ENCODE peak calls at places on chromosomes 2 and 18, in six cellular contexts. V, T, M, N, R and Y are unnamed samples.

GRCh38 chr18:76350134-76351025 is 144.7 kb downstream of the ZNF516 start:
- DNase-seq in V (peak), T (no peak), M (no peak), N (no peak), R (no peak), Y (no peak)

GRCh38 chr2:201883559-201883958 is 77.2 kb downstream of the CDK15 start:
- DNase-seq in V (peak), T (no peak), M (no peak), N (no peak), R (peak), Y (no peak)

GRCh38 chr2:96788393-96789244 is 27.4 kb upstream of the CNNM3 start:
- DNase-seq in V (peak), T (no peak), M (no peak), N (peak), R (peak), Y (no peak)

GRCh38 chr2:216115224-216115582 is 6.1 kb downstream of the XRCC5 start:
- DNase-seq in V (no peak), T (no peak), M (no peak), N (no peak), R (no peak), Y (no peak)

GRCh38 chr2:68768951-68769350 is 34.3 kb downstream of the ARHGAP25 start:
- DNase-seq in V (no peak), T (no peak), M (no peak), N (no peak), R (no peak), Y (no peak)

GRCh38 chr2:46230115-46230571 is 67.1 kb upstream of the EPAS1 start:
- DNase-seq in V (no peak), T (peak), M (no peak), N (no peak), R (no peak), Y (no peak)

GRCh38 chr2:144143294-144144092 is 376.4 kb downstream of the ZEB2 start:
- DNase-seq in V (no peak), T (no peak), M (no peak), N (no peak), R (no peak), Y (no peak)

GRCh38 chr2:180507028-180507427 is 473.4 kb upstream of the UBE2E3 start:
- DNase-seq in V (no peak), T (no peak), M (no peak), N (no peak), R (no peak), Y (no peak)

GRCh38 chr2:33363599-33364300 is 112.7 kb upstream of the RASGRP3 start:
- DNase-seq in V (no peak), T (no peak), M (no peak), N (no peak), R (no peak), Y (no peak)

GRCh38 chr2:191499874-191500565 is 177.9 kb upstream of the NABP1 start:
- DNase-seq in V (no peak), T (no peak), M (no peak), N (no peak), R (peak), Y (no peak)

GRCh38 chr18:40524881-40525280 is 1430.2 kb upstream of the PIK3C3 start:
- DNase-seq in V (no peak), T (no peak), M (no peak), N (no peak), R (no peak), Y (no peak)

GRCh38 chr18:70384181-70384790 is 95.4 kb downstream of the SOCS6 start:
- DNase-seq in V (no peak), T (no peak), M (no peak), N (no peak), R (no peak), Y (no peak)
- H3K4me3 ChIP-seq in V (no peak), T (no peak), M (no peak), N (no peak), R (no peak), Y (no peak)

GRCh38 chr2:118430510-118431187 is 342.4 kb downstream of the INSIG2 start:
- DNase-seq in V (no peak), T (no peak), M (no peak), N (no peak), R (no peak), Y (no peak)

GRCh38 chr2:118433566-118433965 is 345.3 kb downstream of the INSIG2 start:
- DNase-seq in V (no peak), T (no peak), M (no peak), N (no peak), R (no peak), Y (no peak)

GRCh38 chr2:118431997-118432396 is 343.7 kb downstream of the INSIG2 start:
- DNase-seq in V (no peak), T (no peak), M (no peak), N (no peak), R (no peak), Y (no peak)

GRCh38 chr2:118431586-118431985 is 343.3 kb downstream of the INSIG2 start:
- DNase-seq in V (no peak), T (no peak), M (no peak), N (no peak), R (no peak), Y (no peak)

DNA sequence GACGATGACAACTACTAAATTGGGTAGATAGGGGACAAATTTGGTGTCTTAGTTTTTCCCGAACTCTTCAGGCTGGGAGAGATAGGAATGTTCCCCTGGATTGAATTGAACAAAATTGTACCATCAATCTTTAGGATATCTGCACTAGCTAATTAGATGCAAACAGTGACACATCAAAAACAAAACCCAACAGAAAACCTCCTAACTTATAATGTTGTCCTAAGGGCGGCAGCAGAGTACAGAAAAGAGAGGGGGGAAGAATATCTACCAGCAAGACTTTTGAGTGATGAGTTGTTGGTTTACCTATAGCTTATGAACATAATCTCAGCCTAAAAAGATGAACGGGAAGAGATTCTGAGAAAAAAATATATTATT is 342.9 kb downstream of the INSIG2 start:
- DNase-seq in V (no peak), T (no peak), M (no peak), N (no peak), R (peak), Y (no peak)
- TF ChIP-seq CTCF in V (no peak), T (no peak), M (no peak), N (no peak), R (peak), Y (no peak)

GRCh38 chr18:23932385-23933067 is 82.0 kb upstream of the TTC39C start:
- DNase-seq in V (no peak), T (no peak), M (no peak), N (no peak), R (no peak), Y (no peak)
- H3K4me3 ChIP-seq in V (no peak), T (no peak), M (no peak), N (no peak), R (no peak), Y (no peak)

GRCh38 chr2:108219688-108220087 is 20.1 kb upstream of the SULT1C3 start:
- DNase-seq in V (no peak), T (no peak), M (no peak), N (no peak), R (no peak), Y (no peak)

GRCh38 chr2:108217211-108217610 is 22.6 kb upstream of the SULT1C3 start:
- DNase-seq in V (no peak), T (no peak), M (no peak), N (no peak), R (no peak), Y (no peak)

GRCh38 chr2:108212671-108213070 is 27.1 kb upstream of the SULT1C3 start:
- DNase-seq in V (no peak), T (no peak), M (no peak), N (no peak), R (no peak), Y (no peak)

GRCh38 chr2:108220191-108220590 is 19.6 kb upstream of the SULT1C3 start:
- DNase-seq in V (no peak), T (no peak), M (no peak), N (no peak), R (no peak), Y (no peak)

DNA sequence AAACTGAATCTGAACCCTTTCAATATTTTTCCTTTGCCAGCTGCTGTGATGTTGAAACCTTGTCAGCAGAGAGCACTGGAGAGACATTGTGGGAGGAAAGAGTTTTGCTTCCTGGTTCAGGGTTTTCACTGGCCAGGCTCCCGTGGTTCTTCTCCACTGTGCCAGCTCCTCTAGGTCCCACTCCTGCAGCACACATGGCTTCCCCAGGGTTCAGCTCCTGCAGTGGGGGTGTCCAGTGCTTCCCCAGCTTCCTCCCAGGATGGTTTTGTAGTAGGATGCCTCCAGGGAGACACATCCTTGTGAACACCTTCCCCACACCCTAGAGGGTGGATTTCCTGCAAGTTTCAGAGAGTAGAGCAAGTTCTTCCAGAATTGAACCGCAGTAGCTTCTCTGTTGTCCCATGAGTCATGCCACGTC is 24.0 kb upstream of the SULT1C3 start:
- DNase-seq in V (no peak), T (no peak), M (no peak), N (peak), R (peak), Y (no peak)
- TF ChIP-seq CTCF in V (peak), T (no peak), M (peak), N (no peak), R (peak), Y (peak)

GRCh38 chr2:196260546-196260945 is 89.2 kb upstream of the STK17B start:
- DNase-seq in V (no peak), T (no peak), M (no peak), N (no peak), R (no peak), Y (no peak)
- H3K4me3 ChIP-seq in V (no peak), T (no peak), M (no peak), N (no peak), R (no peak), Y (no peak)

DNA sequence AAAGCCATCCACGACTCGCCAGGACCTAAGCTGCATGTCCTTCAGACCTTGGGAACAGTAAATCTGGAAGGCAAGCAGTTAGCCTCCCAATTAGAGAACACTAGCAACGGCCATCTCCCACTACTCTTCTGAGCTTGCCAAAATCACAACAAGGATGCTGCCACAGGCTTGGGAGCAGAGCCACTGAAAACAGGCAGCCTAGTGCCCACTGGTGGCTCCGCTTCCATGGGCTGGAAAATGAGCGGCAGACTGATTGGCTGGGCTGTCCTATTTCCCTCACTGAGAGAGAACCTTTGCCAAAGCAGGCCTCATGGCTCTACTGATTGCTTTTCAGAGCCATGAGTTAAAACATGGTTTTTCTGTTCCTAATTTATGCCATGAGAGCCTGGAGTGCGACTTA is 153.0 kb upstream of the NT5C1B start:
- DNase-seq in V (no peak), T (no peak), M (no peak), N (no peak), R (peak), Y (no peak)
- TF ChIP-seq CTCF in V (no peak), T (no peak), M (peak), N (no peak), R (peak), Y (no peak)

DNA sequence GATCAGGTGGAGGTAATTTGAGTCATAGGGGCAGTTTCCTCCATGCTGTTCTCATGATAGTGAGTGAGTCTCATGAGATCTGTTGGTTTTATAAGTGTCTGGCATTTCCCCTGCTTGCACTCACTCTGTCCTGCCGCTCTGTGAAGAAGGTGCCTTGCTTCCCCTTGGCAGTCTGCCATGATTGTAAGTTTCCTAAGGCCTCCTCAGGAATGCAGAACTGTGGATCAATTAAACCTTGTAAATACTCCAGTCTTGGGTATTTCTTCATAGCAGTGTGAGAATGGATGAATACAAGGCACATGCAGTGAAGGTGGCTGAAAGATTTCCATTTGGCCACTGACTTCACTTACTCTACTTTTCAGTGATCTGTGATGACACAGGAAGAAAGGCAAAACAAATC is 133.7 kb downstream of the SH3BP4 start:
- DNase-seq in V (no peak), T (no peak), M (no peak), N (no peak), R (no peak), Y (no peak)
- H3K4me3 ChIP-seq in V (no peak), T (no peak), M (no peak), N (no peak), R (no peak), Y (no peak)

DNA sequence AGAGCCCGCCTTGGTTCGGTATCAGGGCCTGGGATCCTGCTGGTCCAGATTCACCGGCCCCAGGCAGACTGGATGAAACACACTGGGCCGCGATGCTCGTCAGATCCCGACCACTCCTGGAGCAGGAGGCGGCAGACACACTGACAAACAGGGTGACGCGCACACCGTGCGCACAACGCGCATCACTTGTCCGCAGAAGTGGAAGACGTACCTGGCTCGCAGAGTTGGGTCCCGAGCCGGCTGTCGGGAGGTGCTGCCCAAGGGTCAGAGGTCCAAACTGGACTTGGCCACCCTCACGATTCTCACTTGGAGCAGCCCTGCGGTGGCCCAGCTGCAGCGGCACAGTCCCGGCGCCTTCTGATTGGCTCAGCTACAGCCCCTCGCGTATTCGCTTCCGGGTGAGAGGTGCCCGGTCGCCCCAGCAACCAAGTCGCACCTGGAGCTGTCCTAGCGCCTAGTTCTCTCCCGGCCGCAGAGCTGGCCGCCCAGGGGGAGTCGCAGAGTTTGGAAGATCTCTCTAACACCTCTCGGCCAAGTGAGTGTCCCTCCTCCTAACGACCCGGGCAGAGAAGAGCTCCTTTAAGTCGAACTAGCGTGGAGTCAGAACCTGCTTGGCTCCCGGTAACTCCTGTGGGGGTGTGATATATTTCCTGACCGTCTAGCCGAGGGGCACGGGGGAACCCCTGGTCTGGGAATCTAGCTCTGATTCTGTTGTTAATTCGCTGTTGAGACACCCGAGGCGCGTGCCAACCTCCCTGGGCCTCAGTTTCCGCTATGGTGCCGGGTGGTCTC is at the start of the genes DHX57 and MORN2:
- DNase-seq in V (peak), T (peak), M (peak), N (peak), R (peak), Y (peak)
- TF ChIP-seq CTCF in V (no peak), T (no peak), M (no peak), N (no peak), R (no peak), Y (no peak)